ENCODE peak calls at places on chromosomes 7 and 10, in four cellular contexts. J is fibroblast of the aortic adventitia, M is GM13977, Y is psoas muscle. I is an unnamed sample.

GRCh38 chr7:15197359-15197977 is 294.9 kb upstream of the DGKB start:
- DNase-seq in Y (no peak), J (peak; percentile 12), M (no peak), I (no peak)

GRCh38 chr10:59864141-59864962 is 42.0 kb downstream of the CCDC6 start:
- DNase-seq in J (no peak), M (no peak), Y (no peak), I (peak; percentile 54)

GRCh38 chr7:155744931-155745683 is 67.2 kb downstream of the SHH start:
- DNase-seq in J (no peak), M (no peak), Y (no peak), I (no peak)

GRCh38 chr7:103504505-103505135 is 58.6 kb upstream of the SLC26A5 start:
- DNase-seq in M (no peak), J (no peak), Y (no peak), I (no peak)

GRCh38 chr7:29322023-29322712 is 127.6 kb downstream of the CHN2 start:
- DNase-seq in Y (no peak), J (no peak), M (no peak), I (no peak)

GRCh38 chr7:157425137-157425731 is 88.4 kb downstream of the DNAJB6 start:
- DNase-seq in J (no peak), Y (no peak), M (no peak), I (no peak)

GRCh38 chr10:47264797-47265281 is 35.2 kb upstream of the GDF10 start:
- DNase-seq in M (no peak), J (no peak), Y (no peak), I (peak; percentile 87)

GRCh38 chr10:88949051-88949450 is 3.5 kb downstream of the ACTA2 start:
- DNase-seq in J (no peak), Y (no peak), M (no peak), I (no peak)

GRCh38 chr10:6729071-6729773 is 149.1 kb upstream of the PRKCQ start:
- DNase-seq in M (no peak), Y (peak; percentile 32), J (peak; percentile 91), I (no peak)

GRCh38 chr10:63260860-63261251 is 127.7 kb downstream of the NRBF2 start:
- DNase-seq in M (no peak), J (no peak), Y (no peak), I (no peak)

GRCh38 chr10:48363617-48364355 is 57.3 kb downstream of the MAPK8 start:
- DNase-seq in Y (peak; percentile 12), J (peak; percentile 88), M (peak; percentile 31), I (peak; percentile 41)

GRCh38 chr7:102061981-102062390 is 224.7 kb upstream of the SH2B2 start:
- DNase-seq in Y (no peak), M (peak; percentile 85), J (no peak), I (peak; percentile 32)

GRCh38 chr10:76282122-76283030 is 851.0 kb downstream of the LRMDA start:
- DNase-seq in M (no peak), J (peak; percentile 55), Y (no peak), I (no peak)

GRCh38 chr7:101244385-101245146 is at the start of gene FIS1:
- DNase-seq in M (peak; percentile 92), J (peak; percentile 87), Y (peak; percentile 94), I (peak; percentile 97)

GRCh38 chr7:83655951-83656556 is 7.1 kb upstream of the SEMA3E start:
- DNase-seq in M (peak; percentile 20), Y (no peak), J (peak; percentile 71), I (peak; percentile 29)

GRCh38 chr7:139108256-139109187 is 998 bp downstream of the ZC3HAV1 start:
- DNase-seq in J (peak; percentile 30), Y (peak; percentile 26), M (peak; percentile 45), I (peak; percentile 37)

GRCh38 chr7:93359520-93360198 is 127.5 kb downstream of the VPS50 start:
- DNase-seq in M (no peak), J (no peak), Y (no peak), I (no peak)

GRCh38 chr7:17532861-17533404 is 234.5 kb downstream of the AHR start:
- DNase-seq in Y (no peak), J (peak; percentile 77), M (no peak), I (no peak)

GRCh38 chr10:7185367-7185690 is 225.5 kb downstream of the SFMBT2 start:
- DNase-seq in J (no peak), Y (no peak), M (no peak), I (no peak)

GRCh38 chr10:11546581-11546980 is 64.9 kb downstream of the USP6NL start:
- DNase-seq in J (no peak), Y (no peak), M (no peak), I (no peak)

GRCh38 chr10:97159906-97160305 is 25.9 kb downstream of the SLIT1 start:
- DNase-seq in M (no peak), Y (no peak), J (no peak), I (no peak)

GRCh38 chr10:78451592-78451991 is 417.9 kb downstream of the RPS24 start:
- DNase-seq in J (peak; percentile 48), Y (no peak), M (no peak), I (no peak)

GRCh38 chr7:130901209-130901783 is 167.3 kb upstream of the KLF14 start:
- DNase-seq in J (peak; percentile 94), Y (peak; percentile 77), M (no peak), I (no peak)

GRCh38 chr7:46291064-46291463 is 370.0 kb upstream of the IGFBP3 start:
- DNase-seq in Y (no peak), M (peak; percentile 16), J (peak; percentile 53), I (no peak)

GRCh38 chr10:405648-406047 is 270.4 kb downstream of the ZMYND11 start:
- DNase-seq in M (no peak), J (no peak), Y (no peak), I (no peak)

GRCh38 chr10:87503892-87504291 is 801 bp upstream of the MINPP1 start:
- DNase-seq in J (no peak), M (no peak), Y (no peak), I (no peak)

GRCh38 chr10:87504667-87505365 is at the start of gene MINPP1:
- DNase-seq in M (peak; percentile 88), J (peak; percentile 78), Y (peak; percentile 86), I (peak; percentile 95)

GRCh38 chr10:87506988-87507387 is 2.3 kb downstream of the MINPP1 start:
- DNase-seq in M (no peak), J (no peak), Y (no peak), I (no peak)

GRCh38 chr10:87504307-87504666 is 406 bp upstream of the MINPP1 start:
- DNase-seq in M (no peak), Y (no peak), J (no peak), I (no peak)

DNA sequence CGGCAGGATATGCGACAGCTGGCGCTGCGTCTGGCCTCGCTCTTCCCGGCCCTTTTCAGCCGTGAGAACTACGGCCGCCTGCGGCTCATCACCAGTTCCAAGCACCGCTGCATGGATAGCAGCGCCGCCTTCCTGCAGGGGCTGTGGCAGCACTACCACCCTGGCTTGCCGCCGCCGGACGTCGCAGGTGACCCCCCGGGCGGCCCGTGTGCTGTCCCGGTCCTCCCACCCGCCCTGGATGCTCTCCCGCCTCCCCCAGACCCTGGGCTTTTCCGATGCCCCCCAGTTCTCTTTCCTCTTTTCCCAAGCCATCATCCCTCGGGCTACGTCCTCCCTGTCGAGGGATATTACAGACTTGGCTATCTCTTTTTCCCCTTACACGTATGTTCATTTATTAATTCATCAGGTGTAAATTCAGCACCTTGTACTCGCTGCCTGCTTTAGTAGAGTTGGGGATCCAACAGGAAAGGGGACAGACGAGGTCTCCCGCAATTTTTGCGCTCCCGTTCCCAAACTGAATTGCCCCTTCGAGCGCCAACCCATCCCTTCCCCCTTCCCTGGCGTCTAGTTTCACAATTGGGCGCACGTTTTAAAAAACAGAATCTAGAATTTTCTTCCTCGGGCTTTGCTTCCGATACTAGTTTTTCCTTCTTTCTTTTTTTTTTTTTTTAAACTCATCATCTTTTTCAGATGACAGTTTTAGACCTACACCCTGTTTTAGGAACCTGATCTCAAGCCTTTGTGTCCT is 847 bp downstream of the MINPP1 start:
- DNase-seq in M (peak; percentile 66), J (peak; percentile 39), Y (no peak), I (peak; percentile 66)
- TF ChIP-seq CTCF in M (peak; percentile 70), J (peak; percentile 67), Y (peak; percentile 47), I (peak; percentile 59)

DNA sequence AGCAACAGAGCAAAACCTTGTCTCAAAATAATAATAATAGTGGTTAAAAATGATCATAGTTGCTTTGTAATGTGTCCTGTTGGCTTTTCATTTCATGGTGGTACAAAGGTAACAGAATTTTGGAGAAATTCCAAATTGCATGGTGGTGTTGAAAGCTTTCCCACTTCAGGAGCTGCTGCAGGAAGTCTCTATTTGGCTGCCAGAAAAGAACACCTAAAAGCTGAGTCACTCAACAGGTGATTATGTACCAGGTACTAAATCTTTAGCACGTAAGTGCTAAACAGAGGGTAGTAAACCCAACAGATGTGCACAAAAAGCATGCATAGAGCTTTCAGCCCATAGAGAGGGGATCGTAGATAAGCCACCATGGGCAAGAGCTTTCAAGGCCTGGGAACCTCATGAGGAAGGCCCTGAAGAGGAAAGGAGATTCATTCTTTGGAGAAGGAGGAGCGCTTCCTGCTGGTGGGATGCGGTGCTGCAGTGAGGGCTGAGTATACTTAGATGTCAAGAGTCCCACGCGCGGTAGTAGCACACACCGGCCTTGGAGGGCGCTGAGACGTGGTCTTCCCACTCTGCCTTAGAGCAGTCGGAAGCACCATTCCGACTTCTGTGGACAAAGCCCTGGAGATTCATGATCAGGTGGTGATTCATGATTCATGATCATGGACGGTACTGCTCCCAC is 118.7 kb downstream of the RALA start:
- DNase-seq in Y (no peak), J (peak; percentile 24), M (no peak), I (peak; percentile 74)
- TF ChIP-seq CTCF in Y (peak; percentile 36), J (peak; percentile 52), M (peak; percentile 58), I (peak; percentile 64)

GRCh38 chr7:51253157-51253556 is 63.5 kb downstream of the COBL start:
- DNase-seq in M (no peak), J (no peak), Y (no peak), I (no peak)
- TF ChIP-seq CTCF in M (no peak), J (no peak), Y (peak; percentile 7), I (no peak)

GRCh38 chr7:37920305-37920618 is 178 bp upstream of the EPDR1 start:
- DNase-seq in Y (no peak), M (no peak), J (no peak), I (no peak)
- TF ChIP-seq CTCF in Y (peak; percentile 32), M (peak; percentile 8), J (peak; percentile 18), I (no peak)

DNA sequence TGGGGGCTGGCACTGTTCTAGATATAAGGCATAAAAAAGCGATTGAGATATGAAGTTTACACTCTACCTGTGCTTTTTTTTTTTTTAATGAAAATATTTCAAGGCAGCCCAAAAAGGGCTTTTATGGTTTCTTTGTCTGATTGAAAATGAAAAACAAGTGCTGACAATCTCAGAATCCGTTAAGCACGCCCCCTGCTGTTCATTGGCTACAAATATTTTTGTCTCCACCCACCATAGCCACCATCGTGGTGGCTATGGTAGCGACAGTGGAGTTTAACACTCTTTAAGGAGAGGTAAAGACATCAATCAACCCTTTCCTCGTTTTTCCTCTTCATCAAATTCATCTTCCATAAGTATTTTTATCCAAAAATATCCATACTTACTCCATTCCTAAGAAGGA is 94.2 kb downstream of the CD36 start:
- DNase-seq in M (no peak), Y (no peak), J (no peak), I (no peak)
- TF ChIP-seq CTCF in M (peak; percentile 40), Y (no peak), J (no peak), I (no peak)